ENCODE peak calls at places on chromosomes 13 and 19, in ten cellular contexts. G is uterus; O is left ventricle myocardium inferior; L is CD4-positive, alpha-beta T cell; T is psoas muscle; D is cardiac fibroblast; S is AG10803; C is neural crest cell; I is thoracic aorta; J is H9. K is an unnamed sample.

GRCh38 chr13:40124648-40125045 is 469.2 kb downstream of the COG6 start:
- DNase-seq in G (no peak), O (no peak), L (no peak), T (no peak), D (no peak), S (no peak), C (no peak), I (no peak), J (no peak), K (no peak)

GRCh38 chr13:30744056-30744684 is 8.8 kb downstream of the ALOX5AP start:
- DNase-seq in G (peak; percentile 28), O (no peak), L (peak; percentile 75), T (no peak), D (peak; percentile 54), S (no peak), C (no peak), I (no peak), J (no peak), K (peak; percentile 67)

GRCh38 chr19:46731007-46731501 is 14.1 kb upstream of the PRKD2 start:
- DNase-seq in G (no peak), O (no peak), L (no peak), T (peak; percentile 72), D (peak; percentile 94), S (peak; percentile 78), C (no peak), I (no peak), J (no peak), K (peak; percentile 78)

GRCh38 chr19:55070755-55071502 is 4.7 kb upstream of the EPS8L1 start:
- DNase-seq in G (no peak), O (no peak), L (no peak), T (no peak), D (peak; percentile 64), S (peak; percentile 37), C (no peak), I (no peak), J (no peak), K (peak; percentile 26)

GRCh38 chr13:98416408-98416807 is 160.5 kb downstream of the STK24 start:
- DNase-seq in G (no peak), O (no peak), L (no peak), T (no peak), D (no peak), S (no peak), C (no peak), I (no peak), J (no peak), K (no peak)

GRCh38 chr19:14401468-14401867 is 17.7 kb downstream of the DDX39A start:
- DNase-seq in G (no peak), O (no peak), L (no peak), T (no peak), D (no peak), S (no peak), C (no peak), I (no peak), J (no peak), K (no peak)

GRCh38 chr13:39536906-39537305 is 66.1 kb downstream of the LHFPL6 start:
- DNase-seq in G (no peak), O (no peak), L (no peak), T (no peak), D (peak; percentile 44), S (no peak), C (no peak), I (no peak), J (no peak), K (no peak)

GRCh38 chr19:17475541-17476115 is 5.3 kb downstream of the SLC27A1 start:
- DNase-seq in G (no peak), O (peak; percentile 67), L (no peak), T (peak; percentile 87), D (peak; percentile 50), S (peak; percentile 80), C (peak; percentile 39), I (no peak), J (no peak), K (no peak)

GRCh38 chr19:47309038-47309437 is 623 bp upstream of the C5AR1 start:
- DNase-seq in G (no peak), O (no peak), L (no peak), T (no peak), D (peak; percentile 56), S (peak; percentile 77), C (no peak), I (no peak), J (no peak), K (no peak)

GRCh38 chr19:18745012-18745735 is 45.9 kb downstream of the COMP start:
- DNase-seq in G (peak; percentile 85), O (no peak), L (no peak), T (no peak), D (no peak), S (no peak), C (no peak), I (no peak), J (peak; percentile 31), K (no peak)

GRCh38 chr13:112183544-112184145 is 116.7 kb downstream of the SOX1 start:
- DNase-seq in G (no peak), O (no peak), L (no peak), T (no peak), D (no peak), S (no peak), C (no peak), I (no peak), J (no peak), K (no peak)

GRCh38 chr19:55112246-55112780 is 5.1 kb downstream of the PPP1R12C start:
- DNase-seq in G (no peak), O (no peak), L (no peak), T (peak; percentile 52), D (no peak), S (no peak), C (no peak), I (no peak), J (no peak), K (no peak)

GRCh38 chr19:3644351-3645066 is 17.9 kb upstream of the CACTIN start:
- DNase-seq in G (no peak), O (no peak), L (no peak), T (no peak), D (peak; percentile 39), S (peak; percentile 24), C (no peak), I (no peak), J (no peak), K (no peak)

GRCh38 chr13:42330991-42331390 is 59.0 kb downstream of the AKAP11 start:
- DNase-seq in G (no peak), O (no peak), L (no peak), T (no peak), D (peak; percentile 53), S (peak; percentile 38), C (no peak), I (no peak), J (no peak), K (peak; percentile 30)

GRCh38 chr13:42333613-42334328 is 61.8 kb downstream of the AKAP11 start:
- DNase-seq in G (no peak), O (no peak), L (no peak), T (no peak), D (peak; percentile 76), S (peak; percentile 9), C (no peak), I (no peak), J (peak; percentile 41), K (peak; percentile 61)

GRCh38 chr13:42329239-42329638 is 57.3 kb downstream of the AKAP11 start:
- DNase-seq in G (no peak), O (no peak), L (no peak), T (no peak), D (no peak), S (no peak), C (no peak), I (no peak), J (no peak), K (no peak)

GRCh38 chr13:42337808-42338600 is 66.1 kb downstream of the AKAP11 start:
- DNase-seq in G (no peak), O (no peak), L (no peak), T (no peak), D (peak; percentile 15), S (no peak), C (no peak), I (no peak), J (no peak), K (peak; percentile 56)

GRCh38 chr13:42334329-42334706 is 62.4 kb downstream of the AKAP11 start:
- DNase-seq in G (no peak), O (no peak), L (no peak), T (no peak), D (no peak), S (no peak), C (no peak), I (no peak), J (no peak), K (no peak)
- TF ChIP-seq CTCF in G (no peak), O (no peak), L (peak; percentile 16), T (no peak), D (no peak), S (no peak), C (no peak), I (no peak), J (no peak), K (no peak)

GRCh38 chr19:11405846-11406643 is 13.1 kb downstream of the RGL3 start:
- DNase-seq in G (no peak), O (no peak), L (no peak), T (no peak), D (no peak), S (no peak), C (no peak), I (no peak), J (peak; percentile 79), K (no peak)
- TF ChIP-seq CTCF in G (peak; percentile 24), O (peak; percentile 55), L (no peak), T (no peak), D (peak; percentile 26), S (peak; percentile 24), C (no peak), I (no peak), J (peak; percentile 45), K (peak; percentile 32)

DNA sequence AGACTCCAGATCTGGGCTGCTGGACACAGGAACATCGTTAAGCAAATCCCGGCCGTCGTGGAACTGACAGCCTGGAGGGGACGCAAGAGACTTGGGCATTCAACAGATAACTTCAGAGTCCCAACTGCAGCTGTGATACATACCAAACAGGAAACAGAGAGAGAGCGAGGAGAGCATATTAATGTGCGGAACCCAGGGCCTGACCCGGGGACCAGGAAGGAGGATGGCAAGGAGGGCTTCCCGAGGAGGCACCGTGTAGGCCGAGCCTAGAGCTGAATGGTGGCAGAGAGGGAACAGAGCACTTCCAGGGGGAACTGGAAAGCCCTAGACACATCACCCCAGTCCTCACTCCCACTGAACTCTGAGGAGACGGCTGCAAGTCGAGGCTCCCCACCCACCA is 68.1 kb downstream of the SIPA1L3 start:
- DNase-seq in G (no peak), O (no peak), L (no peak), T (no peak), D (no peak), S (no peak), C (no peak), I (no peak), J (no peak), K (no peak)
- TF ChIP-seq CTCF in G (no peak), O (no peak), L (no peak), T (no peak), D (no peak), S (no peak), C (no peak), I (no peak), J (no peak), K (no peak)

GRCh38 chr19:12838182-12838890 is at the start of gene MAST1:
- DNase-seq in G (no peak), O (no peak), L (no peak), T (peak; percentile 51), D (no peak), S (no peak), C (peak; percentile 54), I (no peak), J (peak; percentile 65), K (peak; percentile 17)
- TF ChIP-seq CTCF in G (peak; percentile 24), O (peak; percentile 63), L (no peak), T (peak; percentile 48), D (no peak), S (no peak), C (peak; percentile 75), I (no peak), J (peak; percentile 73), K (no peak)

GRCh38 chr19:45477713-45478453 is 10.1 kb downstream of the FOSB start:
- DNase-seq in G (no peak), O (no peak), L (no peak), T (no peak), D (no peak), S (peak; percentile 4), C (no peak), I (no peak), J (no peak), K (no peak)
- TF ChIP-seq CTCF in G (no peak), O (no peak), L (no peak), T (no peak), D (no peak), S (no peak), C (no peak), I (no peak), J (no peak), K (no peak)